ENCODE peak calls at places on chromosomes 12 and 14, in seven cellular contexts. One of them, this sample, is unnamed.

GRCh38 chr14:20662968-20663731 is 21.2 kb upstream of the RNASE4 start:
- DNase-seq in GM23338: peak; percentile 93
- DNase-seq in GM23248: peak; percentile 72
- DNase-seq in PC-3: peak; percentile 90
- DNase-seq in HCT116: peak; percentile 92
- DNase-seq in OCI-LY7: peak; percentile 59
- DNase-seq in MM.1S: peak; percentile 80
- DNase-seq in this sample: peak; percentile 53

GRCh38 chr14:94412671-94413638 is 24.6 kb upstream of the SERPINA1 start:
- DNase-seq in PC-3: peak; percentile 12
- DNase-seq in OCI-LY7: no peak
- DNase-seq in HCT116: no peak
- DNase-seq in GM23338: peak; percentile 52
- DNase-seq in MM.1S: no peak
- DNase-seq in GM23248: no peak
- DNase-seq in this sample: no peak

GRCh38 chr12:52007158-52007921 is 594 bp downstream of the TAMALIN start:
- DNase-seq in MM.1S: no peak
- DNase-seq in GM23248: peak; percentile 42
- DNase-seq in PC-3: no peak
- DNase-seq in HCT116: no peak
- DNase-seq in OCI-LY7: no peak
- DNase-seq in GM23338: peak; percentile 49
- DNase-seq in this sample: no peak

GRCh38 chr12:124169577-124169976 is 125.3 kb upstream of the RFLNA start:
- DNase-seq in OCI-LY7: no peak
- DNase-seq in GM23338: no peak
- DNase-seq in GM23248: no peak
- DNase-seq in PC-3: no peak
- DNase-seq in HCT116: no peak
- DNase-seq in MM.1S: no peak
- DNase-seq in this sample: no peak

GRCh38 chr14:104319489-104320241 is 181.3 kb downstream of the KIF26A start:
- DNase-seq in MM.1S: no peak
- DNase-seq in HCT116: no peak
- DNase-seq in GM23248: no peak
- DNase-seq in GM23338: no peak
- DNase-seq in PC-3: no peak
- DNase-seq in OCI-LY7: no peak
- DNase-seq in this sample: no peak

GRCh38 chr12:52082026-52082667 is 2.6 kb downstream of the SMIM41 start:
- DNase-seq in MM.1S: no peak
- DNase-seq in HCT116: no peak
- DNase-seq in GM23338: peak; percentile 43
- DNase-seq in OCI-LY7: no peak
- DNase-seq in GM23248: no peak
- DNase-seq in PC-3: no peak
- DNase-seq in this sample: no peak

GRCh38 chr14:81400852-81401251 is 728 bp upstream of the STON2 start:
- DNase-seq in GM23338: peak; percentile 42
- DNase-seq in PC-3: peak; percentile 99
- DNase-seq in MM.1S: no peak
- DNase-seq in HCT116: peak; percentile 54
- DNase-seq in OCI-LY7: no peak
- DNase-seq in GM23248: peak; percentile 100
- DNase-seq in this sample: peak; percentile 95

GRCh38 chr12:91667698-91668097 is 477.9 kb downstream of the BTG1 start:
- DNase-seq in GM23248: no peak
- DNase-seq in PC-3: no peak
- DNase-seq in GM23338: no peak
- DNase-seq in OCI-LY7: no peak
- DNase-seq in MM.1S: no peak
- DNase-seq in HCT116: no peak
- DNase-seq in this sample: no peak

GRCh38 chr12:11860026-11860425 is 210.6 kb downstream of the ETV6 start:
- DNase-seq in OCI-LY7: no peak
- DNase-seq in HCT116: no peak
- DNase-seq in GM23248: no peak
- DNase-seq in MM.1S: no peak
- DNase-seq in PC-3: no peak
- DNase-seq in GM23338: no peak
- DNase-seq in this sample: no peak

GRCh38 chr14:32202468-32202865 is 602 bp downstream of the RNU6-8 start:
- DNase-seq in GM23338: peak; percentile 28
- DNase-seq in PC-3: peak; percentile 30
- DNase-seq in OCI-LY7: no peak
- DNase-seq in MM.1S: no peak
- DNase-seq in GM23248: no peak
- DNase-seq in HCT116: no peak
- DNase-seq in this sample: no peak

GRCh38 chr12:103799504-103800251 is 41.4 kb downstream of the NT5DC3 start:
- DNase-seq in GM23248: peak; percentile 50
- DNase-seq in GM23338: peak; percentile 19
- DNase-seq in PC-3: peak; percentile 69
- DNase-seq in MM.1S: peak; percentile 51
- DNase-seq in HCT116: no peak
- DNase-seq in OCI-LY7: no peak
- DNase-seq in this sample: peak; percentile 70

GRCh38 chr12:130137141-130138018 is 24.9 kb upstream of the FZD10 start:
- DNase-seq in GM23248: no peak
- DNase-seq in HCT116: no peak
- DNase-seq in PC-3: no peak
- DNase-seq in GM23338: peak; percentile 43
- DNase-seq in MM.1S: no peak
- DNase-seq in OCI-LY7: no peak
- DNase-seq in this sample: no peak

GRCh38 chr12:2643736-2644135 is 151.0 kb upstream of the FKBP4 start:
- DNase-seq in GM23248: no peak
- DNase-seq in PC-3: no peak
- DNase-seq in OCI-LY7: no peak
- DNase-seq in GM23338: no peak
- DNase-seq in HCT116: no peak
- DNase-seq in MM.1S: no peak
- DNase-seq in this sample: no peak

GRCh38 chr12:123916729-123917128 is 55.9 kb downstream of the CCDC92 start:
- DNase-seq in HCT116: no peak
- DNase-seq in OCI-LY7: no peak
- DNase-seq in GM23338: no peak
- DNase-seq in MM.1S: no peak
- DNase-seq in GM23248: peak; percentile 28
- DNase-seq in PC-3: no peak
- DNase-seq in this sample: no peak

GRCh38 chr12:112096667-112097066 is 11.9 kb downstream of the NAA25 start:
- DNase-seq in GM23248: peak; percentile 89
- DNase-seq in MM.1S: no peak
- DNase-seq in PC-3: peak; percentile 100
- DNase-seq in OCI-LY7: no peak
- DNase-seq in GM23338: no peak
- DNase-seq in HCT116: peak; percentile 87
- DNase-seq in this sample: peak; percentile 92

GRCh38 chr14:31449971-31450610 is 7.2 kb downstream of the DTD2 start:
- DNase-seq in GM23338: peak; percentile 28
- DNase-seq in GM23248: peak; percentile 68
- DNase-seq in PC-3: peak; percentile 83
- DNase-seq in HCT116: peak; percentile 7
- DNase-seq in OCI-LY7: peak; percentile 50
- DNase-seq in MM.1S: peak; percentile 39
- DNase-seq in this sample: no peak

GRCh38 chr12:78719721-78720120 is 144.9 kb upstream of the SYT1 start:
- DNase-seq in OCI-LY7: no peak
- DNase-seq in GM23338: no peak
- DNase-seq in HCT116: no peak
- DNase-seq in MM.1S: no peak
- DNase-seq in GM23248: no peak
- DNase-seq in PC-3: no peak
- DNase-seq in this sample: no peak

GRCh38 chr12:121240484-121241202 is 30.7 kb downstream of the P2RX4 start:
- DNase-seq in PC-3: no peak
- DNase-seq in HCT116: no peak
- DNase-seq in GM23338: peak; percentile 66
- DNase-seq in GM23248: no peak
- DNase-seq in OCI-LY7: no peak
- DNase-seq in MM.1S: no peak
- DNase-seq in this sample: no peak

GRCh38 chr14:95664546-95664945 is 21.7 kb upstream of the TCL1B start:
- DNase-seq in HCT116: no peak
- DNase-seq in PC-3: no peak
- DNase-seq in MM.1S: no peak
- DNase-seq in OCI-LY7: peak; percentile 98
- DNase-seq in GM23248: no peak
- DNase-seq in GM23338: no peak
- DNase-seq in this sample: no peak

GRCh38 chr12:26360062-26360461 is 164.7 kb downstream of the SSPN start:
- DNase-seq in GM23248: no peak
- DNase-seq in PC-3: no peak
- DNase-seq in MM.1S: no peak
- DNase-seq in GM23338: no peak
- DNase-seq in HCT116: no peak
- DNase-seq in OCI-LY7: no peak
- DNase-seq in this sample: no peak

GRCh38 chr12:26359576-26359975 is 164.2 kb downstream of the SSPN start:
- DNase-seq in GM23338: no peak
- DNase-seq in PC-3: no peak
- DNase-seq in OCI-LY7: no peak
- DNase-seq in HCT116: no peak
- DNase-seq in MM.1S: no peak
- DNase-seq in GM23248: no peak
- DNase-seq in this sample: no peak

GRCh38 chr12:26361964-26362363 is 166.6 kb downstream of the SSPN start:
- DNase-seq in GM23248: no peak
- DNase-seq in MM.1S: no peak
- DNase-seq in OCI-LY7: no peak
- DNase-seq in HCT116: no peak
- DNase-seq in PC-3: no peak
- DNase-seq in GM23338: no peak
- DNase-seq in this sample: no peak

GRCh38 chr12:26358651-26359050 is 163.3 kb downstream of the SSPN start:
- DNase-seq in GM23338: no peak
- DNase-seq in MM.1S: no peak
- DNase-seq in PC-3: no peak
- DNase-seq in HCT116: no peak
- DNase-seq in OCI-LY7: no peak
- DNase-seq in GM23248: no peak
- DNase-seq in this sample: no peak
- H3K9me2 ChIP-seq in GM23338: no peaks in the 10 kb centered on the region
- H3K9me2 ChIP-seq in MM.1S: no peaks in the 10 kb centered on the region
- H3K9me2 ChIP-seq in PC-3: no peaks in the 10 kb centered on the region
- H3K9me2 ChIP-seq in HCT116: no peaks in the 10 kb centered on the region
- H3K9me2 ChIP-seq in OCI-LY7: no peaks in the 10 kb centered on the region
- H3K9me2 ChIP-seq in GM23248: no peaks in the 10 kb centered on the region
- H3K9me2 ChIP-seq in this sample: no peaks in the 10 kb centered on the region

GRCh38 chr12:117481470-117481869 is 120.0 kb upstream of the NOS1 start:
- DNase-seq in GM23248: peak; percentile 7
- DNase-seq in OCI-LY7: no peak
- DNase-seq in PC-3: peak; percentile 61
- DNase-seq in GM23338: no peak
- DNase-seq in MM.1S: no peak
- DNase-seq in HCT116: no peak
- DNase-seq in this sample: no peak

GRCh38 chr12:117473856-117474255 is 112.4 kb upstream of the NOS1 start:
- DNase-seq in HCT116: no peak
- DNase-seq in GM23338: no peak
- DNase-seq in GM23248: no peak
- DNase-seq in OCI-LY7: no peak
- DNase-seq in PC-3: no peak
- DNase-seq in MM.1S: no peak
- DNase-seq in this sample: no peak

GRCh38 chr12:117472983-117473382 is 111.6 kb upstream of the NOS1 start:
- DNase-seq in HCT116: peak; percentile 10
- DNase-seq in PC-3: peak; percentile 33
- DNase-seq in MM.1S: no peak
- DNase-seq in GM23248: peak; percentile 22
- DNase-seq in OCI-LY7: no peak
- DNase-seq in GM23338: peak; percentile 92
- DNase-seq in this sample: no peak

GRCh38 chr12:117470804-117471203 is 109.4 kb upstream of the NOS1 start:
- DNase-seq in GM23248: no peak
- DNase-seq in PC-3: peak; percentile 46
- DNase-seq in OCI-LY7: peak; percentile 21
- DNase-seq in HCT116: no peak
- DNase-seq in GM23338: peak; percentile 54
- DNase-seq in MM.1S: no peak
- DNase-seq in this sample: no peak

GRCh38 chr12:117476341-117476740 is 114.9 kb upstream of the NOS1 start:
- DNase-seq in MM.1S: no peak
- DNase-seq in OCI-LY7: no peak
- DNase-seq in GM23248: no peak
- DNase-seq in GM23338: no peak
- DNase-seq in PC-3: no peak
- DNase-seq in HCT116: no peak
- DNase-seq in this sample: no peak
- H3K9me2 ChIP-seq in MM.1S: no peaks in the 10 kb centered on the region
- H3K9me2 ChIP-seq in OCI-LY7: no peaks in the 10 kb centered on the region
- H3K9me2 ChIP-seq in GM23248: no peaks in the 10 kb centered on the region
- H3K9me2 ChIP-seq in GM23338: peaks cover 13% of the 10 kb centered on the region
- H3K9me2 ChIP-seq in PC-3: peaks cover 4% of the 10 kb centered on the region
- H3K9me2 ChIP-seq in HCT116: no peaks in the 10 kb centered on the region
- H3K9me2 ChIP-seq in this sample: no peaks in the 10 kb centered on the region

GRCh38 chr14:90139199-90139598 is 77.4 kb downstream of the KCNK13 start:
- DNase-seq in GM23338: no peak
- DNase-seq in GM23248: no peak
- DNase-seq in HCT116: no peak
- DNase-seq in OCI-LY7: no peak
- DNase-seq in PC-3: no peak
- DNase-seq in MM.1S: no peak
- DNase-seq in this sample: no peak
- H3K9me2 ChIP-seq in GM23338: no peaks in the 10 kb centered on the region
- H3K9me2 ChIP-seq in GM23248: no peaks in the 10 kb centered on the region
- H3K9me2 ChIP-seq in HCT116: no peaks in the 10 kb centered on the region
- H3K9me2 ChIP-seq in OCI-LY7: no peaks in the 10 kb centered on the region
- H3K9me2 ChIP-seq in PC-3: no peaks in the 10 kb centered on the region
- H3K9me2 ChIP-seq in MM.1S: no peaks in the 10 kb centered on the region
- H3K9me2 ChIP-seq in this sample: no peaks in the 10 kb centered on the region

DNA sequence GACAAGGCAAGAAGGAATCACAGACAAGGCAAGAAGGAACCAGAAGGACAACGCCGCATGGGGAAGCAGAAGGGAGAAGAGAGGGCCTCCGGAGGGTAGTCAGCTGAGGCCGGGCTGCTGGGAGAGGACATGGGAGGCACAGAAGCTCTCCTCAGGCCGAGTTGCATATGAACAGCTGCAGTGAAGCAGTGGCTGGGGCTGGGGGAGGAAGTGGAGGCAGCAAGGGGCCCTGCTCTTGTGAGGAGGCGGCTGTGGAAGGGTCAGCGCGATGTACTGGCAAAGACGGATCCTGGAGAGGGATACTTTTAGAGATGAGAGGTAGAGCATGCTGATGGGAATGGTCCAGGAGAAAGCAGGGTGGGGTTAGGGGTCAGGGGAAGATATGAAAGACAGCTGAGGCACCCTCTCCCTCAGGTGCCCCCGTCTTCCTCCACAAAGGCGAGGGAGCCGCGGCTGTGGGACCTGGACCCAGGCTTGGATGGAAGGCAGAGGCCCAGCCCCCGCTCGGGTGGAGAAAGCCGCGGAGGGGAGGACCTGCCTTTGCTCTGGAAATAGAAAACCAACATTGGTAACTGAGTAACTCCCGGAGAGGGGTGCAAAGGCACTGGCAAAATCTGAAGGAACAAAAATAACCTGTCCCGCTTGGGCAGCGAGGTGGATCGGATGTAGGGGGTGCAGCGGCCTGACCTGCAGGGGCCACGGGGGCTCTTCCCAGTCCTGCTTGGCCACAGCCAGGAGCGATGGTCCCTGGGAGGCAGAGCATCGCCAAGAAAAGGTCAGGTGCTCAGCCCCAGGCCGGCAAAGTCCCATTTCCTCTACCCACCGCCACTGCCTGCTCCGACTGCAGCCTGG is 21.7 kb upstream of the TMEM106C start:
- DNase-seq in HCT116: no peak
- DNase-seq in MM.1S: no peak
- DNase-seq in GM23248: no peak
- DNase-seq in OCI-LY7: no peak
- DNase-seq in GM23338: peak; percentile 35
- DNase-seq in PC-3: no peak
- DNase-seq in this sample: no peak
- H3K9me2 ChIP-seq in HCT116: no peaks in the 10 kb centered on the region
- H3K9me2 ChIP-seq in MM.1S: no peaks in the 10 kb centered on the region
- H3K9me2 ChIP-seq in GM23248: no peaks in the 10 kb centered on the region
- H3K9me2 ChIP-seq in OCI-LY7: no peaks in the 10 kb centered on the region
- H3K9me2 ChIP-seq in GM23338: no peaks in the 10 kb centered on the region
- H3K9me2 ChIP-seq in PC-3: no peaks in the 10 kb centered on the region
- H3K9me2 ChIP-seq in this sample: no peaks in the 10 kb centered on the region

This sample was measured in PC-9.